ENCODE peak calls at places on chromosomes 4 and X, in ten cellular contexts. U is astrocyte of the spinal cord; D is GM12865; X is B cell; I is upper lobe of right lung; B is BE2C; K is HFF-Myc; A is CD4-positive, alpha-beta T cell; G is HFFc6; M is GM12864. E is an unnamed sample.

GRCh38 chr4:164731827-164732474 is 22.0 kb upstream of the SMIM31 start:
- DNase-seq in B (peak; percentile 37), X (peak; percentile 57), U (peak; percentile 53), K (peak; percentile 10), D (peak; percentile 66), M (peak; percentile 5), G (peak; percentile 25), A (peak; percentile 13), I (no peak), E (peak; percentile 59)

GRCh38 chr4:151627491-151627890 is 133.3 kb downstream of the GATB start:
- DNase-seq in A (no peak), G (peak; percentile 33), X (no peak), U (peak; percentile 22), D (no peak), M (no peak), B (no peak), K (no peak), I (no peak), E (no peak)

GRCh38 chrX:133676344-133677122 is 261.2 kb upstream of the GPC4 start:
- DNase-seq in G (no peak), M (no peak), U (no peak), A (no peak), B (no peak), I (no peak), K (no peak), D (no peak), X (no peak), E (no peak)

GRCh38 chrX:53279296-53280237 is 1.8 kb downstream of the IQSEC2 start:
- DNase-seq in U (no peak), M (no peak), G (no peak), D (peak; percentile 8), I (no peak), X (no peak), B (no peak), A (no peak), K (no peak), E (peak; percentile 41)

GRCh38 chr4:185261971-185262370 is 52.6 kb downstream of the SNX25 start:
- DNase-seq in G (no peak), D (no peak), K (no peak), A (no peak), B (no peak), X (no peak), M (no peak), U (no peak), I (no peak), E (no peak)

GRCh38 chr4:101199507-101200285 is 147.6 kb downstream of the PPP3CA start:
- DNase-seq in K (peak; percentile 66), M (no peak), B (no peak), I (no peak), X (no peak), D (no peak), U (peak; percentile 75), G (peak; percentile 67), A (no peak), E (no peak)

GRCh38 chr4:150268444-150268843 is 190.2 kb downstream of the DCLK2 start:
- DNase-seq in D (no peak), I (no peak), A (no peak), G (no peak), U (no peak), B (no peak), X (no peak), M (no peak), K (no peak), E (no peak)

GRCh38 chr4:129037093-129037492 is 56.2 kb downstream of the SCLT1 start:
- DNase-seq in K (no peak), A (no peak), X (no peak), M (no peak), I (no peak), D (no peak), B (no peak), U (no peak), G (no peak), E (no peak)

GRCh38 chrX:119150163-119151135 is 22.8 kb upstream of the KIAA1210 start:
- DNase-seq in K (no peak), X (no peak), D (no peak), U (no peak), A (no peak), M (no peak), I (no peak), B (no peak), G (no peak), E (no peak)

GRCh38 chrX:119147486-119147885 is 19.9 kb upstream of the KIAA1210 start:
- DNase-seq in X (no peak), U (no peak), D (no peak), K (no peak), B (no peak), A (no peak), G (no peak), I (no peak), M (no peak), E (no peak)

DNA sequence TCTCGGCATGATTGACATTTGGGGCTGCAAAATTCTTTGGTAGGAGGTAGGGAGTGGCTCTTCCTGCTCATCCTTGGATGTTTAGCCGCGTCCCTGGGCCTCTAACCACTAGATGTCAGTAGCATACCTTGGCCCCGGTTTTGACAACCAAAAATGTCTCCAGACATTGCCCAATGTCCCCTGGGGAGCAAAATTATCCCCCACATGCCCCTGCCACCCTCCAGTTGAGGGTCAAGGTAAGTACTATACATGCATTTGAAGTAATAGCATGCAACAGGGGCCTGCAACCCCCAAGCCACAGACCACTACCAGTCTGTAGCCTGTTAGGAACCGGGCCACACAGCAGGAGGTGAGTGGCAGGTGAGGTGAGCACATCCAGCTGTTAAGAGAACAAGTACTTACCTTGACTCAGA is 17.6 kb upstream of the KIAA1210 start:
- DNase-seq in I (no peak), U (no peak), G (no peak), B (peak; percentile 9), X (no peak), K (no peak), A (no peak), D (peak; percentile 8), M (no peak), E (peak; percentile 9)
- TF ChIP-seq CTCF in I (no peak), U (peak; percentile 52), G (peak; percentile 69), B (peak; percentile 42), X (no peak), K (peak; percentile 63), A (no peak), D (peak; percentile 30), M (peak; percentile 30), E (no peak)

DNA sequence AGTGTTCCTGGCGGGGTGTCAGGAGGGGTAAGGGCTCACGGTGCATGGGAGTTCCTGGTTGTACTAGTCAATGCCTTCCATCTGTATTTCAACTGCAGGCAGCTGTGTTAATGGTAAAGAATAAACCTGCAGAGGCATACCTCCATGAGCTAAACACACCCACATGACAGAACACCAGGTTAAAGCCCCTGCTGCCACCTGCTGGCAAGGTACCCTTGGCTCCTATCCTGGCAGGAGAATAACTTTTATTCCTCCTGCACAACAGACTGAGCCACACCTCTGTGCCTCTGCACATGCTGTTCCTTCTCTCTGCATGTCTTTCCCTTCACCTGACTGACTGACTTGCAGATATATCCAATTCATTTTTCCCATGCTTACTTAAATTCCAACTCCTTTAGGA is 11.1 kb downstream of the ITIH6 start:
- DNase-seq in A (peak; percentile 11), G (no peak), I (no peak), D (peak; percentile 36), K (no peak), U (no peak), X (no peak), B (peak; percentile 35), M (no peak), E (peak; percentile 53)
- TF ChIP-seq CTCF in A (peak; percentile 38), G (no peak), I (peak; percentile 14), D (peak; percentile 35), K (no peak), U (no peak), X (peak; percentile 7), B (peak; percentile 56), M (peak; percentile 44), E (peak; percentile 17)

GRCh38 chr4:54998991-54999390 is 126.4 kb downstream of the KDR start:
- DNase-seq in D (no peak), K (no peak), I (no peak), U (peak; percentile 64), M (no peak), X (no peak), A (no peak), G (no peak), B (no peak), E (no peak)
- TF ChIP-seq CTCF in D (no peak), K (no peak), I (peak; percentile 53), U (peak; percentile 57), M (no peak), X (no peak), A (no peak), G (peak; percentile 40), B (no peak), E (no peak)

DNA sequence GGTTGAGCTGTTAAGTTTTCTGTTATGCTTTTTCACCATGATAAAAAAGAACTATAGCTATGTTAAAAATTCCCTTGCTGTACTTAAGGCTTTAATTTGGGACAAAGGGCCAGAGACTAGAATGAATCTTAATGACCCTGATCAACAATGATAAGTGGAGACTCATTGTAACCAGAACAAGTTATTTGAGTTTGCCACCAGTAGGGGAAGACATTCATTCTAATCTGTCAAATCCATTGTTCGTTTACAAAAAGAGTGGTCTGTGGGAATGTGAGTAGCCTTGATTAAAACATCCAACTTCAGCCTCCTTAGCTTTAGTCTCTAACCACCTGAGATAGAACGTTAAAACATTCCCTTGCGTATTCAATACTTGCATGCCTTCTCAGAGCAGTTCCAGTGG is 66.0 kb downstream of the EGF start:
- DNase-seq in I (no peak), G (no peak), D (no peak), M (no peak), X (no peak), K (no peak), A (no peak), B (no peak), U (no peak), E (no peak)
- TF ChIP-seq CTCF in I (no peak), G (peak; percentile 50), D (peak; percentile 4), M (peak; percentile 29), X (no peak), K (no peak), A (no peak), B (peak; percentile 30), U (peak; percentile 14), E (no peak)

DNA sequence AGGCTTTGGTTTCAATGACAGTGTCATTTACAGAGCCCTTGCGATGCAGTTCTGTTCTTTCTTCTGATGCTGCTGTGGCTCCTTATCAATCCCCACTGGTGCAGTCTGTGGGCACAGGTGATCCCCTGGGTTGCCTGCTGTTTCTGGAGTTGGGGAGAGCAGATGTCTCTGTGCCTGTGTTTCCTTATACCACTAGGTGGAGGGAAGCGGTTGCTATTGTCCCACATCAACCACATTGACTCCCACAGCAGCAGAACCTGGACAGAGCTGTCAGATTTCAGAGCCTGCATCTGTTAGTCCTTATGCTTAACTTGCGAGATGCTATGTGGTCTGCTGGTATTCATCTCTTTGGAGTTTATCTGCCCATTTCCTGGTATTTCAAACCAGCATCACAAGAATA is 57.7 kb downstream of the NEIL3 start:
- DNase-seq in A (no peak), D (no peak), U (no peak), I (no peak), G (peak; percentile 48), K (peak; percentile 5), M (no peak), B (no peak), X (no peak), E (peak; percentile 20)
- TF ChIP-seq CTCF in A (peak; percentile 44), D (peak; percentile 3), U (peak; percentile 33), I (no peak), G (peak; percentile 70), K (peak; percentile 38), M (no peak), B (peak; percentile 49), X (no peak), E (no peak)

E was measured in activated CD8-positive, alpha-beta T cell treated with anti-CD3 and anti-CD28 coated beads for 36 hours.